ENCODE peak calls at places on chromosomes 11 and 22, in seven cellular contexts. T is GM13976; W is AG04450; Q is stimulated activated CD4-positive, alpha-beta T cell treated with anti-CD3 and anti-CD28 coated beads, Interleukin-1b, Interleukin-23, amount 100 ng/mL, for 24 hours; I is cardiac muscle cell; S is ascending aorta; K is HCEC 1CT. J is an unnamed sample.

GRCh38 chr22:42368379-42369249 is 63.6 kb downstream of the NFAM1 start:
- DNase-seq in S (no peak), T (no peak), Q (no peak), I (no peak), W (no peak), K (no peak), J (no peak)

GRCh38 chr22:45537734-45538181 is 35.1 kb downstream of the FBLN1 start:
- DNase-seq in W (peak), K (peak), T (no peak), I (peak), Q (no peak), S (peak), J (no peak)

GRCh38 chr22:37556750-37557149 is 3.5 kb upstream of the CDC42EP1 start:
- DNase-seq in Q (no peak), K (no peak), W (no peak), S (no peak), I (no peak), T (no peak), J (no peak)

GRCh38 chr11:44780940-44781631 is 54.3 kb downstream of the TSPAN18 start:
- DNase-seq in Q (no peak), T (no peak), W (no peak), K (no peak), S (no peak), I (peak), J (no peak)

GRCh38 chr22:32444068-32444467 is 20.2 kb downstream of the BPIFC start:
- DNase-seq in W (no peak), I (peak), K (peak), S (no peak), T (peak), Q (no peak), J (no peak)

GRCh38 chr11:40401132-40401853 is 1058.2 kb downstream of the LRRC4C start:
- DNase-seq in T (no peak), I (no peak), Q (no peak), S (no peak), K (no peak), W (no peak), J (no peak)

GRCh38 chr22:50624347-50625130 is 3.4 kb downstream of the ARSA start:
- DNase-seq in W (no peak), K (no peak), T (no peak), S (peak), I (no peak), Q (no peak), J (no peak)

GRCh38 chr22:23263651-23264555 is 83.6 kb downstream of the BCR start:
- DNase-seq in W (no peak), S (no peak), T (no peak), K (no peak), Q (no peak), I (no peak), J (no peak)

GRCh38 chr11:67268036-67268683 is 1.9 kb downstream of the GRK2 start:
- DNase-seq in I (no peak), S (peak), Q (no peak), W (no peak), T (peak), K (no peak), J (no peak)

GRCh38 chr11:64660205-64660604 is 62.8 kb downstream of the NRXN2 start:
- DNase-seq in Q (no peak), W (no peak), T (no peak), I (no peak), K (no peak), S (peak), J (no peak)

GRCh38 chr11:116225236-116225635 is 547.6 kb downstream of the BUD13 start:
- DNase-seq in S (no peak), Q (no peak), T (no peak), K (no peak), I (no peak), W (no peak), J (no peak)

GRCh38 chr11:120302001-120302805 is 22.9 kb upstream of the TLCD5 start:
- DNase-seq in S (no peak), T (no peak), Q (no peak), I (no peak), K (no peak), W (no peak), J (no peak)

GRCh38 chr11:100594320-100594719 is 92.8 kb upstream of the ARHGAP42 start:
- DNase-seq in Q (no peak), W (no peak), T (no peak), I (no peak), S (no peak), K (no peak), J (no peak)

GRCh38 chr11:26764825-26765224 is 43.0 kb upstream of the SLC5A12 start:
- DNase-seq in W (no peak), I (no peak), T (no peak), S (no peak), Q (no peak), K (no peak), J (no peak)

GRCh38 chr22:28952857-28953256 is 69.5 kb downstream of the ZNRF3 start:
- DNase-seq in S (no peak), T (no peak), I (no peak), K (peak), W (peak), Q (no peak), J (no peak)

GRCh38 chr11:67286621-67287333 is 2.3 kb upstream of the ANKRD13D start:
- DNase-seq in K (no peak), T (no peak), W (no peak), I (no peak), Q (no peak), S (no peak), J (no peak)

GRCh38 chr11:129643031-129643721 is 172.5 kb upstream of the TMEM45B start:
- DNase-seq in Q (no peak), S (no peak), W (no peak), I (no peak), K (peak), T (no peak), J (no peak)

GRCh38 chr11:29306527-29306926 is 710.3 kb downstream of the KCNA4 start:
- DNase-seq in T (no peak), I (peak), S (peak), K (peak), Q (no peak), W (peak), J (no peak)

GRCh38 chr11:35276396-35276795 is 137.4 kb downstream of the CD44 start:
- DNase-seq in W (no peak), K (no peak), I (no peak), S (peak), Q (no peak), T (no peak), J (no peak)

GRCh38 chr11:63908631-63909491 is 8.1 kb downstream of the RCOR2 start:
- DNase-seq in W (no peak), Q (no peak), S (no peak), I (no peak), T (no peak), K (no peak), J (no peak)

GRCh38 chr11:114821626-114822025 is 143.3 kb downstream of the NXPE2 start:
- DNase-seq in T (no peak), Q (no peak), K (no peak), I (no peak), W (no peak), S (no peak), J (no peak)

GRCh38 chr11:14364322-14364721 is 5.3 kb upstream of the RRAS2 start:
- DNase-seq in S (no peak), K (no peak), T (no peak), W (no peak), I (no peak), Q (no peak), J (no peak)

GRCh38 chr22:42022162-42022847 is 23.7 kb downstream of the WBP2NL start:
- DNase-seq in W (no peak), Q (no peak), I (no peak), T (peak), K (no peak), S (no peak), J (no peak)

GRCh38 chr22:36612458-36612857 is 83.5 kb upstream of the EIF3D start:
- DNase-seq in K (peak), I (peak), W (peak), Q (no peak), T (no peak), S (no peak), J (no peak)

GRCh38 chr11:567036-567628 is 6.4 kb downstream of the RASSF7 start:
- DNase-seq in K (no peak), S (no peak), W (no peak), Q (no peak), I (no peak), T (no peak), J (no peak)

GRCh38 chr11:706439-706956 is 467 bp downstream of the EPS8L2 start:
- DNase-seq in S (peak), Q (no peak), I (peak), K (peak), W (no peak), T (no peak), J (no peak)

GRCh38 chr11:16782226-16782919 is 43.9 kb downstream of the C11orf58 start:
- DNase-seq in W (no peak), Q (no peak), K (no peak), I (no peak), T (no peak), S (no peak), J (no peak)

GRCh38 chr22:39083212-39084165 is 6.4 kb downstream of the APOBEC3G start:
- DNase-seq in Q (no peak), I (no peak), S (no peak), K (no peak), W (no peak), T (no peak), J (no peak)

GRCh38 chr11:65505434-65506315 is 6.8 kb downstream of the MALAT1 start:
- DNase-seq in S (no peak), T (no peak), K (peak), W (no peak), I (peak), Q (no peak), J (no peak)

GRCh38 chr22:49111085-49111484 is 716.6 kb downstream of the BRD1 start:
- DNase-seq in T (no peak), S (peak), W (no peak), K (no peak), Q (no peak), I (no peak), J (no peak)

GRCh38 chr11:106706355-106706754 is 311.9 kb downstream of the GUCY1A2 start:
- DNase-seq in T (no peak), S (no peak), Q (no peak), K (peak), W (peak), I (peak), J (no peak)

GRCh38 chr11:34198523-34198922 is 93.1 kb downstream of the NAT10 start:
- DNase-seq in S (no peak), I (no peak), K (no peak), W (no peak), Q (no peak), T (no peak), J (no peak)

GRCh38 chr11:79119491-79120284 is 321.1 kb downstream of the TENM4 start:
- DNase-seq in T (no peak), S (no peak), W (no peak), K (no peak), I (peak), Q (no peak), J (peak)

GRCh38 chr11:12474871-12475270 is 97.5 kb downstream of the PARVA start:
- DNase-seq in T (no peak), Q (no peak), S (no peak), K (no peak), W (no peak), I (no peak), J (no peak)